ENCODE peak calls at places on chromosome 14, in five cellular contexts. One of them, this sample, is unnamed.
A peak's percentile ranks its signal among the peaks of the same experiment; 100 is the strongest.

GRCh38 chr14:93245764-93246420 is 38.8 kb downstream of the UBR7 start:
- DNase-seq in body of pancreas: no peak
- DNase-seq in cardiac muscle cell: no peak
- DNase-seq in NCI-H1694 treated with DMSO at 0.1 percent for 48 hours: no peak
- DNase-seq in GM10248: no peak
- DNase-seq in this sample: no peak

GRCh38 chr14:55699131-55700057 is 119.4 kb downstream of the KTN1 start:
- DNase-seq in body of pancreas: no peak
- DNase-seq in NCI-H1694 treated with DMSO at 0.1 percent for 48 hours: peak; percentile 8
- DNase-seq in cardiac muscle cell: no peak
- DNase-seq in GM10248: no peak
- DNase-seq in this sample: peak; percentile 60

GRCh38 chr14:64556526-64556925 is 6.8 kb downstream of the PPP1R36 start:
- DNase-seq in GM10248: no peak
- DNase-seq in body of pancreas: no peak
- DNase-seq in cardiac muscle cell: no peak
- DNase-seq in NCI-H1694 treated with DMSO at 0.1 percent for 48 hours: no peak
- DNase-seq in this sample: no peak

GRCh38 chr14:73239463-73240241 is 2.3 kb downstream of the PAPLN start:
- DNase-seq in body of pancreas: peak; percentile 59
- DNase-seq in cardiac muscle cell: peak; percentile 43
- DNase-seq in NCI-H1694 treated with DMSO at 0.1 percent for 48 hours: no peak
- DNase-seq in GM10248: no peak
- DNase-seq in this sample: no peak

GRCh38 chr14:31294736-31295398 is 87.3 kb upstream of the HECTD1 start:
- DNase-seq in GM10248: no peak
- DNase-seq in NCI-H1694 treated with DMSO at 0.1 percent for 48 hours: no peak
- DNase-seq in cardiac muscle cell: no peak
- DNase-seq in body of pancreas: no peak
- DNase-seq in this sample: no peak

GRCh38 chr14:69570836-69571330 is 3.8 kb downstream of the CCDC177 start:
- DNase-seq in NCI-H1694 treated with DMSO at 0.1 percent for 48 hours: no peak
- DNase-seq in cardiac muscle cell: no peak
- DNase-seq in body of pancreas: no peak
- DNase-seq in GM10248: no peak
- DNase-seq in this sample: no peak

GRCh38 chr14:100383727-100384158 is 60.6 kb downstream of the SLC25A47 start:
- DNase-seq in NCI-H1694 treated with DMSO at 0.1 percent for 48 hours: peak; percentile 83
- DNase-seq in cardiac muscle cell: peak; percentile 83
- DNase-seq in body of pancreas: peak; percentile 72
- DNase-seq in GM10248: peak; percentile 83
- DNase-seq in this sample: peak; percentile 8

GRCh38 chr14:94129111-94129757 is at the start of gene IFI27L2:
- DNase-seq in body of pancreas: peak; percentile 72
- DNase-seq in cardiac muscle cell: peak; percentile 93
- DNase-seq in GM10248: peak; percentile 95
- DNase-seq in NCI-H1694 treated with DMSO at 0.1 percent for 48 hours: peak; percentile 95
- DNase-seq in this sample: peak; percentile 9

GRCh38 chr14:74257988-74258704 is 18.9 kb downstream of the VSX2 start:
- DNase-seq in GM10248: no peak
- DNase-seq in NCI-H1694 treated with DMSO at 0.1 percent for 48 hours: no peak
- DNase-seq in body of pancreas: no peak
- DNase-seq in cardiac muscle cell: no peak
- DNase-seq in this sample: no peak

GRCh38 chr14:70359076-70359424 is 433 bp downstream of the COX16 start:
- DNase-seq in body of pancreas: no peak
- DNase-seq in NCI-H1694 treated with DMSO at 0.1 percent for 48 hours: peak; percentile 50
- DNase-seq in cardiac muscle cell: peak; percentile 30
- DNase-seq in GM10248: peak; percentile 11
- DNase-seq in this sample: no peak

GRCh38 chr14:101840649-101841365 is 79.3 kb downstream of the PPP2R5C start:
- DNase-seq in body of pancreas: no peak
- DNase-seq in NCI-H1694 treated with DMSO at 0.1 percent for 48 hours: peak; percentile 63
- DNase-seq in GM10248: no peak
- DNase-seq in cardiac muscle cell: no peak
- DNase-seq in this sample: no peak

GRCh38 chr14:102020058-102020971 is 55.9 kb downstream of the DYNC1H1 start:
- DNase-seq in cardiac muscle cell: no peak
- DNase-seq in GM10248: no peak
- DNase-seq in NCI-H1694 treated with DMSO at 0.1 percent for 48 hours: no peak
- DNase-seq in body of pancreas: no peak
- DNase-seq in this sample: peak; percentile 84

GRCh38 chr14:90495357-90496276 is 98.8 kb downstream of the CALM1 start:
- DNase-seq in cardiac muscle cell: peak; percentile 94
- DNase-seq in GM10248: peak; percentile 76
- DNase-seq in body of pancreas: peak; percentile 64
- DNase-seq in NCI-H1694 treated with DMSO at 0.1 percent for 48 hours: no peak
- DNase-seq in this sample: no peak

GRCh38 chr14:90281261-90281660 is 24.9 kb downstream of the PSMC1 start:
- DNase-seq in NCI-H1694 treated with DMSO at 0.1 percent for 48 hours: no peak
- DNase-seq in cardiac muscle cell: no peak
- DNase-seq in body of pancreas: no peak
- DNase-seq in GM10248: no peak
- DNase-seq in this sample: peak; percentile 69

GRCh38 chr14:94025720-94026119 is 420 bp upstream of the OTUB2 start:
- DNase-seq in NCI-H1694 treated with DMSO at 0.1 percent for 48 hours: no peak
- DNase-seq in body of pancreas: no peak
- DNase-seq in cardiac muscle cell: no peak
- DNase-seq in GM10248: no peak
- DNase-seq in this sample: peak; percentile 58

GRCh38 chr14:99055816-99056215 is 216.2 kb downstream of the BCL11B start:
- DNase-seq in NCI-H1694 treated with DMSO at 0.1 percent for 48 hours: no peak
- DNase-seq in body of pancreas: no peak
- DNase-seq in GM10248: no peak
- DNase-seq in cardiac muscle cell: no peak
- DNase-seq in this sample: no peak

GRCh38 chr14:105313381-105314286 is 914 bp upstream of the PACS2 start:
- DNase-seq in GM10248: no peak
- DNase-seq in cardiac muscle cell: peak; percentile 63
- DNase-seq in body of pancreas: peak; percentile 48
- DNase-seq in NCI-H1694 treated with DMSO at 0.1 percent for 48 hours: peak; percentile 67
- DNase-seq in this sample: no peak

GRCh38 chr14:101226265-101226602 is 322.7 kb upstream of the RTL1 start:
- DNase-seq in NCI-H1694 treated with DMSO at 0.1 percent for 48 hours: no peak
- DNase-seq in GM10248: no peak
- DNase-seq in body of pancreas: no peak
- DNase-seq in cardiac muscle cell: no peak
- DNase-seq in this sample: no peak

This sample was measured in RCC 7860.